ENCODE peak calls at places on chromosomes 5 and 9, in eight cellular contexts. S is KG1, I is AG09309, A is HT1080, K is ovary, E is foreskin keratinocyte, V is endothelial cell, Y is hippocampal formation. M is an unnamed sample.

GRCh38 chr5:128539038-128539429 is 989 bp upstream of the FBN2 start:
- DNase-seq in S (no peak), V (no peak), E (peak; percentile 73), A (no peak), Y (no peak), K (no peak), I (no peak), M (peak; percentile 65)

GRCh38 chr9:93580654-93581380 is 4.4 kb downstream of the PHF2 start:
- DNase-seq in A (no peak), K (no peak), Y (no peak), I (no peak), S (no peak), V (no peak), E (no peak), M (no peak)

GRCh38 chr5:10138385-10139057 is 111.2 kb downstream of the ATPSCKMT start:
- DNase-seq in S (no peak), I (no peak), E (no peak), A (no peak), K (no peak), V (no peak), Y (peak; percentile 31), M (no peak)

GRCh38 chr9:13485068-13485596 is 205.6 kb upstream of the MPDZ start:
- DNase-seq in Y (no peak), S (no peak), A (no peak), V (no peak), I (peak; percentile 24), E (peak; percentile 59), K (peak; percentile 63), M (no peak)

GRCh38 chr9:137305060-137305787 is 3.2 kb upstream of the NRARP start:
- DNase-seq in I (no peak), A (no peak), V (peak; percentile 78), S (no peak), Y (no peak), E (peak; percentile 32), K (peak; percentile 43), M (peak; percentile 64)

GRCh38 chr5:18024542-18024941 is 390.3 kb downstream of the TAF11L14 start:
- DNase-seq in I (no peak), Y (no peak), E (no peak), V (no peak), S (no peak), K (no peak), A (no peak), M (no peak)

GRCh38 chr9:98312365-98312764 is 56.9 kb upstream of the TBC1D2 start:
- DNase-seq in I (no peak), E (no peak), Y (no peak), S (no peak), A (no peak), V (no peak), K (no peak), M (no peak)

GRCh38 chr9:32395483-32396216 is 11.2 kb downstream of the ACO1 start:
- DNase-seq in I (peak; percentile 83), E (peak; percentile 73), S (no peak), K (no peak), A (peak; percentile 87), Y (no peak), V (no peak), M (no peak)

GRCh38 chr9:110443146-110443877 is 105.6 kb upstream of the TXNDC8 start:
- DNase-seq in S (no peak), E (peak; percentile 74), K (no peak), V (no peak), Y (no peak), A (peak; percentile 7), I (peak; percentile 50), M (no peak)

GRCh38 chr5:140926903-140927573 is 939 bp downstream of the PCDHAC1 start:
- DNase-seq in E (peak; percentile 29), K (no peak), A (no peak), I (no peak), V (peak; percentile 48), Y (no peak), S (no peak), M (no peak)

GRCh38 chr9:16396389-16396788 is 474.1 kb downstream of the BNC2 start:
- DNase-seq in S (no peak), K (no peak), E (no peak), V (no peak), I (no peak), Y (no peak), A (no peak), M (no peak)

GRCh38 chr9:26292943-26293342 is 599.7 kb downstream of the CAAP1 start:
- DNase-seq in A (peak; percentile 86), K (no peak), V (no peak), Y (no peak), I (peak; percentile 24), S (no peak), E (peak; percentile 62), M (no peak)

GRCh38 chr5:32541241-32541640 is 44.1 kb upstream of the SUB1 start:
- DNase-seq in A (no peak), Y (no peak), I (no peak), S (no peak), K (no peak), E (no peak), V (no peak), M (no peak)

GRCh38 chr5:18010053-18010452 is 375.8 kb downstream of the TAF11L14 start:
- DNase-seq in K (no peak), Y (no peak), V (peak; percentile 8), I (no peak), S (no peak), E (no peak), A (no peak), M (no peak)

GRCh38 chr5:127802477-127802865 is 99.3 kb downstream of the CCDC192 start:
- DNase-seq in K (no peak), A (no peak), Y (no peak), E (no peak), S (no peak), V (no peak), I (no peak), M (no peak)

GRCh38 chr5:40401965-40402364 is 277.8 kb upstream of the PTGER4 start:
- DNase-seq in A (peak; percentile 57), E (peak; percentile 89), V (no peak), S (no peak), I (no peak), Y (no peak), K (no peak), M (no peak)

GRCh38 chr9:37730840-37731239 is 22.8 kb upstream of the TRMT10B start:
- DNase-seq in I (no peak), S (no peak), E (no peak), V (no peak), A (no peak), K (no peak), Y (no peak), M (no peak)